ENCODE peak calls at places on chromosomes 1 and 21, in six cellular contexts. One of them, this sample, is unnamed.

GRCh38 chr1:18539171-18539570 is 58.4 kb downstream of the KLHDC7A start:
- DNase-seq in fibroblast of pulmonary artery: no peak
- DNase-seq in activated naive CD4-positive, alpha-beta T cell treated with Interleukin-2 at 50 U/mL for 16 hours: no peak
- DNase-seq in MG63: no peak
- DNase-seq in H54: no peak
- DNase-seq in psoas muscle: no peak
- DNase-seq in this sample: no peak

GRCh38 chr1:89812992-89813391 is 7.8 kb upstream of the LRRC8D start:
- DNase-seq in fibroblast of pulmonary artery: peak; percentile 30
- DNase-seq in activated naive CD4-positive, alpha-beta T cell treated with Interleukin-2 at 50 U/mL for 16 hours: no peak
- DNase-seq in MG63: no peak
- DNase-seq in H54: no peak
- DNase-seq in psoas muscle: no peak
- DNase-seq in this sample: no peak

GRCh38 chr1:56077223-56077622 is 502.1 kb downstream of the PLPP3 start:
- DNase-seq in fibroblast of pulmonary artery: no peak
- DNase-seq in activated naive CD4-positive, alpha-beta T cell treated with Interleukin-2 at 50 U/mL for 16 hours: no peak
- DNase-seq in MG63: no peak
- DNase-seq in H54: no peak
- DNase-seq in psoas muscle: no peak
- DNase-seq in this sample: no peak

GRCh38 chr1:151267760-151268159 is 13.2 kb downstream of the PSMD4 start:
- DNase-seq in fibroblast of pulmonary artery: no peak
- DNase-seq in activated naive CD4-positive, alpha-beta T cell treated with Interleukin-2 at 50 U/mL for 16 hours: no peak
- DNase-seq in MG63: no peak
- DNase-seq in H54: no peak
- DNase-seq in psoas muscle: no peak
- DNase-seq in this sample: no peak

GRCh38 chr1:47809301-47810084 is 187.7 kb downstream of the TRABD2B start:
- DNase-seq in fibroblast of pulmonary artery: no peak
- DNase-seq in activated naive CD4-positive, alpha-beta T cell treated with Interleukin-2 at 50 U/mL for 16 hours: no peak
- DNase-seq in MG63: peak; percentile 99
- DNase-seq in H54: no peak
- DNase-seq in psoas muscle: peak; percentile 28
- DNase-seq in this sample: no peak

GRCh38 chr1:210446479-210446878 is 117.8 kb downstream of the HHAT start:
- DNase-seq in fibroblast of pulmonary artery: no peak
- DNase-seq in activated naive CD4-positive, alpha-beta T cell treated with Interleukin-2 at 50 U/mL for 16 hours: peak; percentile 88
- DNase-seq in MG63: no peak
- DNase-seq in H54: peak; percentile 41
- DNase-seq in psoas muscle: no peak
- DNase-seq in this sample: no peak

GRCh38 chr1:15540201-15540600 is 13.6 kb downstream of the DNAJC16 start:
- DNase-seq in fibroblast of pulmonary artery: peak; percentile 31
- DNase-seq in activated naive CD4-positive, alpha-beta T cell treated with Interleukin-2 at 50 U/mL for 16 hours: no peak
- DNase-seq in MG63: no peak
- DNase-seq in H54: no peak
- DNase-seq in psoas muscle: no peak
- DNase-seq in this sample: no peak

GRCh38 chr1:241918879-241919278 is 38.7 kb upstream of the BECN2 start:
- DNase-seq in fibroblast of pulmonary artery: peak; percentile 71
- DNase-seq in activated naive CD4-positive, alpha-beta T cell treated with Interleukin-2 at 50 U/mL for 16 hours: no peak
- DNase-seq in MG63: peak; percentile 77
- DNase-seq in H54: peak; percentile 80
- DNase-seq in psoas muscle: peak; percentile 60
- DNase-seq in this sample: no peak

GRCh38 chr1:110069302-110070281 is 880 bp downstream of the ALX3 start:
- DNase-seq in fibroblast of pulmonary artery: no peak
- DNase-seq in activated naive CD4-positive, alpha-beta T cell treated with Interleukin-2 at 50 U/mL for 16 hours: no peak
- DNase-seq in MG63: peak; percentile 54
- DNase-seq in H54: no peak
- DNase-seq in psoas muscle: peak; percentile 54
- DNase-seq in this sample: no peak

GRCh38 chr1:2236695-2237677 is 8.9 kb downstream of the SKI start:
- DNase-seq in fibroblast of pulmonary artery: no peak
- DNase-seq in activated naive CD4-positive, alpha-beta T cell treated with Interleukin-2 at 50 U/mL for 16 hours: peak; percentile 51
- DNase-seq in MG63: no peak
- DNase-seq in H54: no peak
- DNase-seq in psoas muscle: no peak
- DNase-seq in this sample: peak; percentile 42

GRCh38 chr1:18949689-18950414 is 6.6 kb downstream of the IFFO2 start:
- DNase-seq in fibroblast of pulmonary artery: peak; percentile 58
- DNase-seq in activated naive CD4-positive, alpha-beta T cell treated with Interleukin-2 at 50 U/mL for 16 hours: peak; percentile 37
- DNase-seq in MG63: no peak
- DNase-seq in H54: no peak
- DNase-seq in psoas muscle: peak; percentile 66
- DNase-seq in this sample: peak; percentile 56

GRCh38 chr1:3671371-3672180 is 19.3 kb downstream of the TP73 start:
- DNase-seq in fibroblast of pulmonary artery: no peak
- DNase-seq in activated naive CD4-positive, alpha-beta T cell treated with Interleukin-2 at 50 U/mL for 16 hours: no peak
- DNase-seq in MG63: no peak
- DNase-seq in H54: peak; percentile 35
- DNase-seq in psoas muscle: peak; percentile 22
- DNase-seq in this sample: peak; percentile 12

GRCh38 chr1:23401313-23401712 is 23.2 kb downstream of the TCEA3 start:
- DNase-seq in fibroblast of pulmonary artery: no peak
- DNase-seq in activated naive CD4-positive, alpha-beta T cell treated with Interleukin-2 at 50 U/mL for 16 hours: no peak
- DNase-seq in MG63: no peak
- DNase-seq in H54: no peak
- DNase-seq in psoas muscle: no peak
- DNase-seq in this sample: no peak

GRCh38 chr1:184890539-184890973 is 83.8 kb downstream of the NIBAN1 start:
- DNase-seq in fibroblast of pulmonary artery: peak; percentile 79
- DNase-seq in activated naive CD4-positive, alpha-beta T cell treated with Interleukin-2 at 50 U/mL for 16 hours: peak; percentile 48
- DNase-seq in MG63: no peak
- DNase-seq in H54: no peak
- DNase-seq in psoas muscle: no peak
- DNase-seq in this sample: no peak

GRCh38 chr1:171727778-171728177 is 14.1 kb downstream of the VAMP4 start:
- DNase-seq in fibroblast of pulmonary artery: no peak
- DNase-seq in activated naive CD4-positive, alpha-beta T cell treated with Interleukin-2 at 50 U/mL for 16 hours: no peak
- DNase-seq in MG63: no peak
- DNase-seq in H54: no peak
- DNase-seq in psoas muscle: no peak
- DNase-seq in this sample: no peak

GRCh38 chr1:26584022-26584485 is 54.5 kb downstream of the RPS6KA1 start:
- DNase-seq in fibroblast of pulmonary artery: no peak
- DNase-seq in activated naive CD4-positive, alpha-beta T cell treated with Interleukin-2 at 50 U/mL for 16 hours: peak; percentile 46
- DNase-seq in MG63: peak; percentile 57
- DNase-seq in H54: no peak
- DNase-seq in psoas muscle: no peak
- DNase-seq in this sample: no peak

GRCh38 chr1:51189421-51190073 is 46.5 kb upstream of the RNF11 start:
- DNase-seq in fibroblast of pulmonary artery: peak; percentile 86
- DNase-seq in activated naive CD4-positive, alpha-beta T cell treated with Interleukin-2 at 50 U/mL for 16 hours: peak; percentile 14
- DNase-seq in MG63: peak; percentile 19
- DNase-seq in H54: peak; percentile 41
- DNase-seq in psoas muscle: no peak
- DNase-seq in this sample: no peak

GRCh38 chr1:216632980-216633379 is 90.2 kb downstream of the ESRRG start:
- DNase-seq in fibroblast of pulmonary artery: no peak
- DNase-seq in activated naive CD4-positive, alpha-beta T cell treated with Interleukin-2 at 50 U/mL for 16 hours: no peak
- DNase-seq in MG63: no peak
- DNase-seq in H54: no peak
- DNase-seq in psoas muscle: no peak
- DNase-seq in this sample: no peak

GRCh38 chr1:46183119-46183842 is 7.0 kb upstream of the P3R3URF start:
- DNase-seq in fibroblast of pulmonary artery: peak; percentile 83
- DNase-seq in activated naive CD4-positive, alpha-beta T cell treated with Interleukin-2 at 50 U/mL for 16 hours: no peak
- DNase-seq in MG63: peak; percentile 99
- DNase-seq in H54: peak; percentile 93
- DNase-seq in psoas muscle: peak; percentile 94
- DNase-seq in this sample: peak; percentile 76

GRCh38 chr1:206466840-206467649 is 3.2 kb upstream of the IKBKE start:
- DNase-seq in fibroblast of pulmonary artery: no peak
- DNase-seq in activated naive CD4-positive, alpha-beta T cell treated with Interleukin-2 at 50 U/mL for 16 hours: no peak
- DNase-seq in MG63: no peak
- DNase-seq in H54: no peak
- DNase-seq in psoas muscle: no peak
- DNase-seq in this sample: peak; percentile 38

GRCh38 chr1:114154963-114155322 is 1.3 kb upstream of the SYT6 start:
- DNase-seq in fibroblast of pulmonary artery: no peak
- DNase-seq in activated naive CD4-positive, alpha-beta T cell treated with Interleukin-2 at 50 U/mL for 16 hours: no peak
- DNase-seq in MG63: peak; percentile 63
- DNase-seq in H54: no peak
- DNase-seq in psoas muscle: peak; percentile 55
- DNase-seq in this sample: no peak

GRCh38 chr21:36613554-36613953 is 85.4 kb upstream of the SIM2 start:
- DNase-seq in fibroblast of pulmonary artery: no peak
- DNase-seq in activated naive CD4-positive, alpha-beta T cell treated with Interleukin-2 at 50 U/mL for 16 hours: no peak
- DNase-seq in MG63: no peak
- DNase-seq in H54: no peak
- DNase-seq in psoas muscle: no peak
- DNase-seq in this sample: no peak

GRCh38 chr1:156860113-156860638 is 489 bp upstream of the NTRK1 start:
- DNase-seq in fibroblast of pulmonary artery: peak; percentile 35
- DNase-seq in activated naive CD4-positive, alpha-beta T cell treated with Interleukin-2 at 50 U/mL for 16 hours: peak; percentile 65
- DNase-seq in MG63: peak; percentile 46
- DNase-seq in H54: peak; percentile 71
- DNase-seq in psoas muscle: peak; percentile 73
- DNase-seq in this sample: no peak

GRCh38 chr1:15531003-15531402 is 4.4 kb downstream of the DNAJC16 start:
- DNase-seq in fibroblast of pulmonary artery: no peak
- DNase-seq in activated naive CD4-positive, alpha-beta T cell treated with Interleukin-2 at 50 U/mL for 16 hours: no peak
- DNase-seq in MG63: no peak
- DNase-seq in H54: no peak
- DNase-seq in psoas muscle: no peak
- DNase-seq in this sample: no peak

GRCh38 chr1:32759521-32759980 is 57.0 kb upstream of the SYNC start:
- DNase-seq in fibroblast of pulmonary artery: no peak
- DNase-seq in activated naive CD4-positive, alpha-beta T cell treated with Interleukin-2 at 50 U/mL for 16 hours: no peak
- DNase-seq in MG63: no peak
- DNase-seq in H54: no peak
- DNase-seq in psoas muscle: no peak
- DNase-seq in this sample: no peak

GRCh38 chr1:209155556-209155955 is 428.0 kb upstream of the CAMK1G start:
- DNase-seq in fibroblast of pulmonary artery: no peak
- DNase-seq in activated naive CD4-positive, alpha-beta T cell treated with Interleukin-2 at 50 U/mL for 16 hours: no peak
- DNase-seq in MG63: no peak
- DNase-seq in H54: no peak
- DNase-seq in psoas muscle: no peak
- DNase-seq in this sample: no peak

GRCh38 chr1:173867141-173867752 is 542 bp downstream of the GAS5 start:
- DNase-seq in fibroblast of pulmonary artery: no peak
- DNase-seq in activated naive CD4-positive, alpha-beta T cell treated with Interleukin-2 at 50 U/mL for 16 hours: peak; percentile 40
- DNase-seq in MG63: no peak
- DNase-seq in H54: no peak
- DNase-seq in psoas muscle: no peak
- DNase-seq in this sample: no peak

GRCh38 chr21:38777521-38777920 is 28.2 kb upstream of the ETS2 start:
- DNase-seq in fibroblast of pulmonary artery: no peak
- DNase-seq in activated naive CD4-positive, alpha-beta T cell treated with Interleukin-2 at 50 U/mL for 16 hours: peak; percentile 20
- DNase-seq in MG63: no peak
- DNase-seq in H54: no peak
- DNase-seq in psoas muscle: no peak
- DNase-seq in this sample: no peak

GRCh38 chr1:200857804-200858203 is 15.0 kb upstream of the GPR25 start:
- DNase-seq in fibroblast of pulmonary artery: no peak
- DNase-seq in activated naive CD4-positive, alpha-beta T cell treated with Interleukin-2 at 50 U/mL for 16 hours: no peak
- DNase-seq in MG63: no peak
- DNase-seq in H54: no peak
- DNase-seq in psoas muscle: no peak
- DNase-seq in this sample: no peak

GRCh38 chr1:58883037-58883887 is 99.4 kb upstream of the JUN start:
- DNase-seq in fibroblast of pulmonary artery: peak; percentile 100
- DNase-seq in activated naive CD4-positive, alpha-beta T cell treated with Interleukin-2 at 50 U/mL for 16 hours: no peak
- DNase-seq in MG63: peak; percentile 92
- DNase-seq in H54: peak; percentile 58
- DNase-seq in psoas muscle: peak; percentile 87
- DNase-seq in this sample: peak; percentile 85

GRCh38 chr1:155079487-155080249 is 1.0 kb downstream of the EFNA3 start:
- DNase-seq in fibroblast of pulmonary artery: no peak
- DNase-seq in activated naive CD4-positive, alpha-beta T cell treated with Interleukin-2 at 50 U/mL for 16 hours: no peak
- DNase-seq in MG63: no peak
- DNase-seq in H54: no peak
- DNase-seq in psoas muscle: no peak
- DNase-seq in this sample: peak; percentile 47

GRCh38 chr1:167676205-167676915 is 45.4 kb upstream of the MPZL1 start:
- DNase-seq in fibroblast of pulmonary artery: no peak
- DNase-seq in activated naive CD4-positive, alpha-beta T cell treated with Interleukin-2 at 50 U/mL for 16 hours: peak; percentile 10
- DNase-seq in MG63: no peak
- DNase-seq in H54: no peak
- DNase-seq in psoas muscle: no peak
- DNase-seq in this sample: no peak

GRCh38 chr1:85656256-85656655 is 52.0 kb downstream of the ZNHIT6 start:
- DNase-seq in fibroblast of pulmonary artery: peak; percentile 30
- DNase-seq in activated naive CD4-positive, alpha-beta T cell treated with Interleukin-2 at 50 U/mL for 16 hours: no peak
- DNase-seq in MG63: no peak
- DNase-seq in H54: no peak
- DNase-seq in psoas muscle: no peak
- DNase-seq in this sample: no peak

GRCh38 chr1:202498542-202498941 is 150.0 kb downstream of the PPP1R12B start:
- DNase-seq in fibroblast of pulmonary artery: no peak
- DNase-seq in activated naive CD4-positive, alpha-beta T cell treated with Interleukin-2 at 50 U/mL for 16 hours: no peak
- DNase-seq in MG63: no peak
- DNase-seq in H54: no peak
- DNase-seq in psoas muscle: no peak
- DNase-seq in this sample: no peak

GRCh38 chr21:46254208-46254975 is 25.8 kb upstream of the LSS start:
- DNase-seq in fibroblast of pulmonary artery: no peak
- DNase-seq in activated naive CD4-positive, alpha-beta T cell treated with Interleukin-2 at 50 U/mL for 16 hours: no peak
- DNase-seq in MG63: no peak
- DNase-seq in H54: no peak
- DNase-seq in psoas muscle: no peak
- DNase-seq in this sample: no peak

GRCh38 chr1:36842448-36842847 is 191.9 kb downstream of the GRIK3 start:
- DNase-seq in fibroblast of pulmonary artery: no peak
- DNase-seq in activated naive CD4-positive, alpha-beta T cell treated with Interleukin-2 at 50 U/mL for 16 hours: no peak
- DNase-seq in MG63: no peak
- DNase-seq in H54: no peak
- DNase-seq in psoas muscle: no peak
- DNase-seq in this sample: no peak

GRCh38 chr1:162560303-162561036 is 1.1 kb upstream of the UAP1 start:
- DNase-seq in fibroblast of pulmonary artery: peak; percentile 22
- DNase-seq in activated naive CD4-positive, alpha-beta T cell treated with Interleukin-2 at 50 U/mL for 16 hours: no peak
- DNase-seq in MG63: no peak
- DNase-seq in H54: no peak
- DNase-seq in psoas muscle: no peak
- DNase-seq in this sample: no peak

This sample was measured in Right ventricle myocardium superior.